ENCODE peak calls at places on chromosomes 7 and 10, in four cellular contexts. B is adipocyte, E is endodermal cell, W is K562. Q is an unnamed sample.

GRCh38 chr10:82377608-82378007 is 502.6 kb downstream of the NRG3 start:
- DNase-seq in E (peak; percentile 71), W (peak; percentile 1), B (no peak), Q (peak; percentile 44)

GRCh38 chr10:7550038-7550437 is 116.7 kb downstream of the ITIH5 start:
- DNase-seq in W (no peak), B (no peak), E (no peak), Q (no peak)

GRCh38 chr10:91006001-91006751 is 85.3 kb upstream of the ANKRD1 start:
- DNase-seq in E (peak; percentile 79), B (peak; percentile 89), W (peak; percentile 66), Q (peak; percentile 49)

GRCh38 chr7:25031432-25031831 is 51.5 kb upstream of the OSBPL3 start:
- DNase-seq in W (peak; percentile 16), B (no peak), E (no peak), Q (no peak)

GRCh38 chr7:141053626-141054025 is 20.2 kb upstream of the TMEM178B start:
- DNase-seq in W (no peak), B (no peak), E (no peak), Q (no peak)

GRCh38 chr7:16129431-16130126 is 291.8 kb downstream of the CRPPA start:
- DNase-seq in W (no peak), B (peak; percentile 90), E (no peak), Q (no peak)

GRCh38 chr7:50266893-50267386 is 37.6 kb upstream of the IKZF1 start:
- DNase-seq in W (peak; percentile 67), B (no peak), E (no peak), Q (no peak)

GRCh38 chr10:43126759-43127424 is 11.4 kb upstream of the CSGALNACT2 start:
- DNase-seq in E (peak; percentile 38), W (no peak), B (no peak), Q (no peak)

GRCh38 chr10:47134166-47134565 is 165.8 kb upstream of the GDF10 start:
- DNase-seq in E (no peak), W (no peak), B (no peak), Q (no peak)

GRCh38 chr7:1415389-1415990 is 43.8 kb downstream of the MICALL2 start:
- DNase-seq in B (no peak), W (no peak), E (no peak), Q (no peak)

GRCh38 chr7:85079434-85079833 is 107.4 kb downstream of the SEMA3D start:
- DNase-seq in W (no peak), B (no peak), E (no peak), Q (no peak)

GRCh38 chr7:1055084-1055450 is 10.7 kb downstream of the GPR146 start:
- DNase-seq in E (no peak), W (peak; percentile 95), B (no peak), Q (no peak)

GRCh38 chr10:2081501-2081900 is 344.2 kb upstream of the ADARB2 start:
- DNase-seq in W (peak; percentile 3), B (no peak), E (peak; percentile 87), Q (peak; percentile 39)

GRCh38 chr10:79180619-79181221 is 112.0 kb downstream of the ZMIZ1 start:
- DNase-seq in E (no peak), W (peak; percentile 67), B (no peak), Q (no peak)

GRCh38 chr10:94315975-94316464 is 46.7 kb downstream of the NOC3L start:
- DNase-seq in B (peak; percentile 94), W (no peak), E (no peak), Q (peak; percentile 23)

GRCh38 chr10:71033396-71033980 is 145.1 kb upstream of the PCBD1 start:
- DNase-seq in E (peak; percentile 72), B (no peak), W (no peak), Q (no peak)

GRCh38 chr7:106773228-106773627 is 91.9 kb upstream of the PIK3CG start:
- DNase-seq in B (no peak), E (no peak), W (no peak), Q (peak; percentile 25)

GRCh38 chr7:150781016-150781415 is 19.1 kb downstream of the TMEM176B start:
- DNase-seq in W (no peak), B (peak; percentile 52), E (no peak), Q (no peak)

GRCh38 chr10:129941199-129942018 is 22.7 kb downstream of the EBF3 start:
- DNase-seq in B (no peak), E (no peak), W (no peak), Q (no peak)

GRCh38 chr10:127195571-127196226 is 692 bp downstream of the INSYN2A start:
- DNase-seq in W (no peak), B (no peak), E (peak; percentile 77), Q (peak; percentile 51)

GRCh38 chr7:120320218-120320961 is 47.4 kb downstream of the KCND2 start:
- DNase-seq in B (no peak), E (no peak), W (no peak), Q (peak; percentile 70)

GRCh38 chr7:137667633-137668387 is 179.0 kb downstream of the DGKI start:
- DNase-seq in W (no peak), E (no peak), B (peak; percentile 81), Q (no peak)

GRCh38 chr10:114525368-114525949 is 121.2 kb upstream of the AFAP1L2 start:
- DNase-seq in E (no peak), B (no peak), W (no peak), Q (peak; percentile 25)

GRCh38 chr7:125357681-125358440 is 428.2 kb upstream of the POT1 start:
- DNase-seq in W (no peak), B (no peak), E (no peak), Q (no peak)

GRCh38 chr7:90766814-90767564 is 170.9 kb downstream of the CDK14 start:
- DNase-seq in W (no peak), E (no peak), B (peak; percentile 8), Q (peak; percentile 62)

GRCh38 chr10:132913559-132914115 is 28.7 kb downstream of the CFAP46 start:
- DNase-seq in W (no peak), E (no peak), B (no peak), Q (no peak)

GRCh38 chr7:100829150-100829716 is 1.9 kb upstream of the EPHB4 start:
- DNase-seq in E (peak; percentile 62), B (no peak), W (peak; percentile 99), Q (no peak)

GRCh38 chr7:132756482-132756990 is 180.3 kb upstream of the PLXNA4 start:
- DNase-seq in W (no peak), B (no peak), E (no peak), Q (no peak)

GRCh38 chr7:103573479-103574058 is 127.6 kb upstream of the SLC26A5 start:
- DNase-seq in B (peak; percentile 67), W (peak; percentile 48), E (no peak), Q (peak; percentile 10)

GRCh38 chr10:60753817-60754216 is 24.5 kb upstream of the CDK1 start:
- DNase-seq in E (no peak), B (no peak), W (no peak), Q (no peak)

GRCh38 chr7:96708872-96709271 is 774 bp downstream of the SEM1 start:
- DNase-seq in B (no peak), W (no peak), E (no peak), Q (no peak)

GRCh38 chr7:116702046-116702445 is 30.1 kb downstream of the MET start:
- DNase-seq in B (no peak), W (no peak), E (no peak), Q (no peak)

GRCh38 chr10:77530011-77530410 is 107.6 kb downstream of the KCNMA1 start:
- DNase-seq in B (no peak), E (no peak), W (no peak), Q (no peak)

GRCh38 chr10:4545077-4545476 is 280.9 kb upstream of the AKR1E2 start:
- DNase-seq in W (no peak), B (no peak), E (no peak), Q (no peak)

GRCh38 chr7:36215017-36215621 is 62.1 kb downstream of the EEPD1 start:
- DNase-seq in W (no peak), B (no peak), E (peak; percentile 56), Q (no peak)

GRCh38 chr7:133582766-133583523 is 330.1 kb downstream of the EXOC4 start:
- DNase-seq in W (no peak), E (no peak), B (peak; percentile 93), Q (no peak)

GRCh38 chr7:90705391-90706066 is 109.4 kb downstream of the CDK14 start:
- DNase-seq in W (no peak), B (no peak), E (no peak), Q (no peak)

GRCh38 chr10:43861966-43862751 is 213.5 kb upstream of the ZNF32 start:
- DNase-seq in E (no peak), B (peak; percentile 82), W (no peak), Q (no peak)

GRCh38 chr7:22346383-22347107 is 10.4 kb downstream of the RAPGEF5 start:
- DNase-seq in W (peak; percentile 41), B (no peak), E (no peak), Q (no peak)

GRCh38 chr7:143518941-143519340 is 41.3 kb downstream of the TAS2R41 start:
- DNase-seq in B (no peak), W (no peak), E (no peak), Q (no peak)

DNA sequence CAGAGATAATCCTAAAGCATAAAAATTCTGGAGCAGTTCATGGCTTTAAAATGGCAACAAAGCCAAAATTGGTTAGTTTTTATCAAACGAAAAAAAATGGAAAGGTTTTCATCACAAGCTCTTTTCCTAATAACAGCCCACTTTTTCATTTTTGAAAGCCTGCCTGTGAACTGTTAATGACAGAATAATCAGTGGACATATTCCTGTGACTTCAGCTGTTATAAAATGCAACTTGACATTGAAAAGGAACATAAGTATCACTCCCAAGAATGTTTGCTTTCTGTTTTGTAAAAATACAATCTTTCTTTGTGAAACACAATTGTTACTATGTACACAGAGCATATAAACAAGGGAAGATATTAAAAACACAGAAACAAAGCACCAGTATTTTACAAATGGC is 26.6 kb downstream of the MACC1 start:
- DNase-seq in W (no peak), B (no peak), E (no peak), Q (no peak)
- H3K4me3 ChIP-seq in W (no peak overlapping the region), B (no peak overlapping the region), E (no peak overlapping the region), Q (no peak overlapping the region)

GRCh38 chr10:33463011-33463410 is 128.5 kb upstream of the NRP1 start:
- DNase-seq in B (no peak), W (no peak), E (no peak), Q (no peak)
- H3K9ac ChIP-seq in B (no peak overlapping the region), W (no peak overlapping the region), E (no peak overlapping the region), Q (no peak overlapping the region)

GRCh38 chr10:35413985-35414861 is 77.9 kb downstream of the CCNY start:
- DNase-seq in W (peak; percentile 85), E (peak; percentile 77), B (no peak), Q (no peak)

GRCh38 chr10:35409808-35410207 is 73.5 kb downstream of the CCNY start:
- DNase-seq in B (no peak), E (no peak), W (no peak), Q (no peak)

GRCh38 chr10:35412900-35413491 is 76.7 kb downstream of the CCNY start:
- DNase-seq in B (peak; percentile 24), W (peak; percentile 72), E (no peak), Q (no peak)

GRCh38 chr10:35415505-35415904 is 79.2 kb downstream of the CCNY start:
- DNase-seq in W (no peak), B (no peak), E (no peak), Q (no peak)

GRCh38 chr10:35412336-35412735 is 76.0 kb downstream of the CCNY start:
- DNase-seq in W (no peak), E (no peak), B (no peak), Q (no peak)
- H3K4me1 ChIP-seq in W (peaks cover 46% of the 10 kb centered on the region), E (peaks cover 33% of the 10 kb centered on the region), B (peaks cover 31% of the 10 kb centered on the region), Q (peaks cover 27% of the 10 kb centered on the region)

DNA sequence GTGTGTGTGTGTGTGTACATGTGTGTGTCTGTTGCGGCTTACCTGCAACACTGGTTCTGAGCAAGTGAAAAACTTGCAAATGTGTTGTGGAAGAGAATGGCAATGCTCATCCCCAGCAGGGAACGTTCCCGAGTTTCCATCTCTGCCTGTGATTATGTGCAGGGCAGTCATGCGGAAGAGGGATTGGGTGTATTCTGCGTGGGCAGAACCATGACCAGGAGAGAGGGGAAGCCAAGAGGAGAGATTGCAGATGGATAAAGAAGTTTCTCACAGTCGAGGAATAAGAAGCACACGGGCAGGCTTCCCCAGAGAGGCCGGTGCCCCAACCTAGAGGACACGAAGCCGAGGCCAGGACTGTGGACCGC is 99.9 kb downstream of the CTBP2 start:
- DNase-seq in W (no peak), B (peak; percentile 80), E (no peak), Q (peak; percentile 55)
- H3K4me3 ChIP-seq in W (no peak overlapping the region), B (peak overlapping the region; percentile 49), E (no peak overlapping the region), Q (no peak overlapping the region)

Q was measured in neural progenitor cell.